ENCODE peak calls at places on chromosomes 2 and 18, in four cellular contexts. One of them, this sample, is unnamed.

GRCh38 chr18:49854681-49855080 is 41.3 kb upstream of the ACAA2 start:
- DNase-seq in AG04449: no peak
- DNase-seq in Peyer's patch: no peak
- DNase-seq in cardiac fibroblast: no peak
- DNase-seq in this sample: no peak

GRCh38 chr18:8623549-8624106 is 14.4 kb downstream of the RAB12 start:
- DNase-seq in cardiac fibroblast: peak; percentile 7
- DNase-seq in AG04449: no peak
- DNase-seq in Peyer's patch: peak; percentile 28
- DNase-seq in this sample: no peak

GRCh38 chr2:216519154-216519762 is 20.6 kb downstream of the RPL37A start:
- DNase-seq in AG04449: no peak
- DNase-seq in Peyer's patch: peak; percentile 35
- DNase-seq in cardiac fibroblast: peak; percentile 89
- DNase-seq in this sample: peak; percentile 73

GRCh38 chr2:8028036-8028435 is 653.8 kb upstream of the ID2 start:
- DNase-seq in AG04449: no peak
- DNase-seq in Peyer's patch: no peak
- DNase-seq in cardiac fibroblast: no peak
- DNase-seq in this sample: no peak

GRCh38 chr2:191333911-191334357 is 88.7 kb downstream of the MYO1B start:
- DNase-seq in Peyer's patch: no peak
- DNase-seq in AG04449: peak; percentile 93
- DNase-seq in cardiac fibroblast: peak; percentile 77
- DNase-seq in this sample: peak; percentile 93

GRCh38 chr2:170013802-170014551 is 164.0 kb upstream of the MYO3B start:
- DNase-seq in Peyer's patch: no peak
- DNase-seq in cardiac fibroblast: peak; percentile 47
- DNase-seq in AG04449: no peak
- DNase-seq in this sample: no peak

GRCh38 chr2:54388093-54388492 is 68.0 kb upstream of the SPTBN1 start:
- DNase-seq in cardiac fibroblast: no peak
- DNase-seq in Peyer's patch: no peak
- DNase-seq in AG04449: no peak
- DNase-seq in this sample: no peak

GRCh38 chr2:46812381-46813024 is 103.1 kb downstream of the MCFD2 start:
- DNase-seq in AG04449: peak; percentile 75
- DNase-seq in Peyer's patch: no peak
- DNase-seq in cardiac fibroblast: peak; percentile 99
- DNase-seq in this sample: no peak

GRCh38 chr2:70958759-70959158 is 19.7 kb upstream of the ANKRD53 start:
- DNase-seq in AG04449: no peak
- DNase-seq in Peyer's patch: no peak
- DNase-seq in cardiac fibroblast: no peak
- DNase-seq in this sample: no peak

GRCh38 chr2:45390433-45390832 is 220.6 kb downstream of the SRBD1 start:
- DNase-seq in Peyer's patch: no peak
- DNase-seq in AG04449: no peak
- DNase-seq in cardiac fibroblast: no peak
- DNase-seq in this sample: no peak

GRCh38 chr2:36238126-36238525 is 117.5 kb upstream of the CRIM1 start:
- DNase-seq in Peyer's patch: no peak
- DNase-seq in cardiac fibroblast: no peak
- DNase-seq in AG04449: no peak
- DNase-seq in this sample: no peak

GRCh38 chr2:48169066-48169724 is 262.9 kb upstream of the FBXO11 start:
- DNase-seq in Peyer's patch: no peak
- DNase-seq in cardiac fibroblast: peak; percentile 46
- DNase-seq in AG04449: no peak
- DNase-seq in this sample: no peak

GRCh38 chr2:19124135-19124534 is 234.3 kb downstream of the OSR1 start:
- DNase-seq in AG04449: peak; percentile 92
- DNase-seq in Peyer's patch: no peak
- DNase-seq in cardiac fibroblast: peak; percentile 42
- DNase-seq in this sample: no peak

GRCh38 chr2:102229141-102229764 is 42.4 kb downstream of the IL1RL2 start:
- DNase-seq in cardiac fibroblast: peak; percentile 16
- DNase-seq in AG04449: no peak
- DNase-seq in Peyer's patch: no peak
- DNase-seq in this sample: no peak

GRCh38 chr18:67651438-67651837 is 134.9 kb upstream of the DSEL start:
- DNase-seq in cardiac fibroblast: peak; percentile 46
- DNase-seq in Peyer's patch: no peak
- DNase-seq in AG04449: no peak
- DNase-seq in this sample: no peak

GRCh38 chr2:216056739-216057138 is 24.9 kb downstream of the PECR start:
- DNase-seq in Peyer's patch: no peak
- DNase-seq in AG04449: no peak
- DNase-seq in cardiac fibroblast: no peak
- DNase-seq in this sample: no peak

GRCh38 chr2:137168564-137168963 is 403.2 kb downstream of the THSD7B start:
- DNase-seq in Peyer's patch: no peak
- DNase-seq in cardiac fibroblast: no peak
- DNase-seq in AG04449: no peak
- DNase-seq in this sample: no peak

GRCh38 chr18:48345596-48345995 is 63.6 kb downstream of the ZBTB7C start:
- DNase-seq in cardiac fibroblast: peak; percentile 38
- DNase-seq in AG04449: no peak
- DNase-seq in Peyer's patch: no peak
- DNase-seq in this sample: no peak

GRCh38 chr2:9138507-9139085 is 68.0 kb upstream of the ASAP2 start:
- DNase-seq in Peyer's patch: no peak
- DNase-seq in cardiac fibroblast: no peak
- DNase-seq in AG04449: no peak
- DNase-seq in this sample: no peak

GRCh38 chr2:55843096-55843991 is 80.2 kb downstream of the EFEMP1 start:
- DNase-seq in cardiac fibroblast: peak; percentile 84
- DNase-seq in AG04449: peak; percentile 99
- DNase-seq in Peyer's patch: no peak
- DNase-seq in this sample: peak; percentile 98

GRCh38 chr18:28095041-28095440 is 81.9 kb downstream of the CDH2 start:
- DNase-seq in cardiac fibroblast: no peak
- DNase-seq in AG04449: peak; percentile 28
- DNase-seq in Peyer's patch: no peak
- DNase-seq in this sample: no peak

GRCh38 chr2:147600646-147601045 is 244.2 kb upstream of the ACVR2A start:
- DNase-seq in Peyer's patch: no peak
- DNase-seq in AG04449: no peak
- DNase-seq in cardiac fibroblast: no peak
- DNase-seq in this sample: no peak

GRCh38 chr18:32091724-32092421 is at the start of gene RNF138:
- DNase-seq in AG04449: peak; percentile 14
- DNase-seq in cardiac fibroblast: peak; percentile 86
- DNase-seq in Peyer's patch: peak; percentile 91
- DNase-seq in this sample: no peak

GRCh38 chr2:224887159-224887558 is 155.1 kb downstream of the DOCK10 start:
- DNase-seq in Peyer's patch: no peak
- DNase-seq in cardiac fibroblast: peak; percentile 49
- DNase-seq in AG04449: peak; percentile 82
- DNase-seq in this sample: peak; percentile 44
- TF ChIP-seq CTCF in Peyer's patch: no peak
- TF ChIP-seq CTCF in cardiac fibroblast: peak; percentile 42
- TF ChIP-seq CTCF in AG04449: peak; percentile 73
- TF ChIP-seq CTCF in this sample: peak; percentile 49

GRCh38 chr2:41413813-41414485 is 633.9 kb upstream of the PKDCC start:
- DNase-seq in Peyer's patch: no peak
- DNase-seq in AG04449: no peak
- DNase-seq in cardiac fibroblast: no peak
- DNase-seq in this sample: no peak

GRCh38 chr2:41409328-41409727 is 638.5 kb upstream of the PKDCC start:
- DNase-seq in cardiac fibroblast: no peak
- DNase-seq in Peyer's patch: no peak
- DNase-seq in AG04449: no peak
- DNase-seq in this sample: no peak

GRCh38 chr2:41405429-41405828 is 642.4 kb upstream of the PKDCC start:
- DNase-seq in cardiac fibroblast: no peak
- DNase-seq in Peyer's patch: no peak
- DNase-seq in AG04449: no peak
- DNase-seq in this sample: no peak

GRCh38 chr2:41414486-41415230 is 633.2 kb upstream of the PKDCC start:
- DNase-seq in Peyer's patch: no peak
- DNase-seq in AG04449: no peak
- DNase-seq in cardiac fibroblast: peak; percentile 74
- DNase-seq in this sample: peak; percentile 17

GRCh38 chr2:41410011-41410410 is 637.8 kb upstream of the PKDCC start:
- DNase-seq in Peyer's patch: no peak
- DNase-seq in AG04449: no peak
- DNase-seq in cardiac fibroblast: no peak
- DNase-seq in this sample: no peak
- TF ChIP-seq CTCF in Peyer's patch: no peak
- TF ChIP-seq CTCF in AG04449: no peak
- TF ChIP-seq CTCF in cardiac fibroblast: no peak
- TF ChIP-seq CTCF in this sample: no peak

GRCh38 chr2:134845719-134846118 is 7.3 kb downstream of the ACMSD start:
- DNase-seq in AG04449: peak; percentile 24
- DNase-seq in Peyer's patch: no peak
- DNase-seq in cardiac fibroblast: peak; percentile 6
- DNase-seq in this sample: peak; percentile 6
- TF ChIP-seq CTCF in AG04449: no peak
- TF ChIP-seq CTCF in Peyer's patch: no peak
- TF ChIP-seq CTCF in cardiac fibroblast: no peak
- TF ChIP-seq CTCF in this sample: no peak

GRCh38 chr18:55485666-55486065 is 102.3 kb downstream of the TCF4 start:
- DNase-seq in Peyer's patch: no peak
- DNase-seq in AG04449: peak; percentile 67
- DNase-seq in cardiac fibroblast: peak; percentile 60
- DNase-seq in this sample: no peak

GRCh38 chr18:55487997-55488396 is 100.0 kb downstream of the TCF4 start:
- DNase-seq in AG04449: no peak
- DNase-seq in Peyer's patch: no peak
- DNase-seq in cardiac fibroblast: no peak
- DNase-seq in this sample: no peak

GRCh38 chr18:55486936-55487335 is 101.1 kb downstream of the TCF4 start:
- DNase-seq in Peyer's patch: no peak
- DNase-seq in cardiac fibroblast: no peak
- DNase-seq in AG04449: no peak
- DNase-seq in this sample: no peak

GRCh38 chr18:55483472-55483871 is 104.5 kb downstream of the TCF4 start:
- DNase-seq in cardiac fibroblast: no peak
- DNase-seq in AG04449: no peak
- DNase-seq in Peyer's patch: no peak
- DNase-seq in this sample: no peak

DNA sequence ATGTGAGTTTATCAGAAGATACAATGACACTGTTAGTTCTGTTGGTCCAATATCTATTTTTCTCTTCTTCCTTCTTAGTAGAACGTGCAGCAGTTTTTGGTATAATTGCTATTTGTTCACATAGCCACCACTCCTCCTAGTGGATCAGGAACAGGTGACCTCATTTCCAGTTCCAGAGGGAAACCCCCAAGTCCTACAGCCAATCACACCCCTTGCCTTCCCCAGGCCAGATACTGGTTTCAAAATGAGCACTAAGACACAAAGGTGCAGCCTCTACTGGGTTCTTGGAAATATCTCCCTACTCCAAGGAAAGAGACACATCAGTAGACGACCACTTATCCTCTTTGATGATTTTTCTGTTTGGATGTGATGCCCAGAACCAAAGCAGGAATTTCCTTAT is 103.2 kb downstream of the TCF4 start:
- DNase-seq in Peyer's patch: no peak
- DNase-seq in AG04449: no peak
- DNase-seq in cardiac fibroblast: no peak
- DNase-seq in this sample: no peak
- TF ChIP-seq CTCF in Peyer's patch: no peak
- TF ChIP-seq CTCF in AG04449: no peak
- TF ChIP-seq CTCF in cardiac fibroblast: no peak
- TF ChIP-seq CTCF in this sample: no peak

GRCh38 chr2:964567-964966 is 13.9 kb downstream of the SNTG2 start:
- DNase-seq in AG04449: no peak
- DNase-seq in Peyer's patch: no peak
- DNase-seq in cardiac fibroblast: no peak
- DNase-seq in this sample: no peak
- TF ChIP-seq CTCF in AG04449: no peak
- TF ChIP-seq CTCF in Peyer's patch: no peak
- TF ChIP-seq CTCF in cardiac fibroblast: no peak
- TF ChIP-seq CTCF in this sample: no peak

GRCh38 chr2:213306320-213306942 is 22.2 kb downstream of the SPAG16 start:
- DNase-seq in Peyer's patch: no peak
- DNase-seq in AG04449: peak; percentile 45
- DNase-seq in cardiac fibroblast: peak; percentile 90
- DNase-seq in this sample: no peak
- TF ChIP-seq CTCF in Peyer's patch: no peak
- TF ChIP-seq CTCF in AG04449: no peak
- TF ChIP-seq CTCF in cardiac fibroblast: no peak
- TF ChIP-seq CTCF in this sample: no peak

This sample was measured in HFF-Myc.